ENCODE peak calls at places on chromosome 21, in four cellular contexts. B is transverse colon, S is tibial artery, G is heart right ventricle. U is an unnamed sample.

GRCh38 chr21:19031956-19032355 is 628.4 kb upstream of the TMPRSS15 start:
- DNase-seq in B (no peak), S (no peak), G (no peak), U (no peak)

GRCh38 chr21:15928686-15929085 is 198.9 kb downstream of the USP25 start:
- DNase-seq in B (no peak), S (no peak), G (no peak), U (no peak)

GRCh38 chr21:27268290-27268689 is 301.4 kb upstream of the ADAMTS5 start:
- DNase-seq in B (no peak), S (no peak), G (no peak), U (no peak)

GRCh38 chr21:31888936-31889371 is 16.1 kb downstream of the HUNK start:
- DNase-seq in B (no peak), S (no peak), G (no peak), U (no peak)

GRCh38 chr21:31555741-31556191 is 103.7 kb upstream of the SOD1 start:
- DNase-seq in B (no peak), S (no peak), G (no peak), U (no peak)

GRCh38 chr21:46557469-46557868 is 47.4 kb downstream of the S100B start:
- DNase-seq in B (no peak), S (no peak), G (no peak), U (no peak)

GRCh38 chr21:31446206-31446900 is 102.3 kb upstream of the TIAM1 start:
- DNase-seq in B (no peak), S (no peak), G (no peak), U (no peak)

GRCh38 chr21:29511076-29511475 is 212.4 kb downstream of the BACH1 start:
- DNase-seq in B (no peak), S (no peak), G (no peak), U (no peak)

GRCh38 chr21:25283720-25284119 is 323.6 kb downstream of the MRPL39 start:
- DNase-seq in B (no peak), S (no peak), G (no peak), U (no peak)

GRCh38 chr21:36385909-36386642 is 884 bp downstream of the CHAF1B start:
- DNase-seq in B (no peak), S (no peak), G (no peak), U (no peak)

GRCh38 chr21:38993561-38993960 is 187.8 kb downstream of the ETS2 start:
- DNase-seq in B (peak; percentile 45), S (peak; percentile 80), G (no peak), U (peak; percentile 73)

GRCh38 chr21:35011681-35012080 is 37.4 kb downstream of the RUNX1 start:
- DNase-seq in B (no peak), S (no peak), G (no peak), U (no peak)

GRCh38 chr21:28439852-28440251 is 552.8 kb downstream of the LTN1 start:
- DNase-seq in B (no peak), S (no peak), G (no peak), U (no peak)

GRCh38 chr21:41610042-41610839 is 102.3 kb upstream of the TMPRSS2 start:
- DNase-seq in B (peak; percentile 74), S (peak; percentile 55), G (peak; percentile 32), U (peak; percentile 84)

GRCh38 chr21:33543505-33544129 is 779 bp downstream of the SON start:
- DNase-seq in B (peak; percentile 78), S (peak; percentile 65), G (peak; percentile 72), U (peak; percentile 87)

GRCh38 chr21:19322360-19322759 is 918.8 kb upstream of the TMPRSS15 start:
- DNase-seq in B (no peak), S (no peak), G (no peak), U (no peak)

GRCh38 chr21:40841524-40842196 is 5.3 kb downstream of the DSCAM start:
- DNase-seq in B (no peak), S (peak; percentile 28), G (peak; percentile 42), U (peak; percentile 73)

GRCh38 chr21:32131164-32131563 is 147.7 kb downstream of the MIS18A start:
- DNase-seq in B (no peak), S (no peak), G (no peak), U (no peak)

GRCh38 chr21:28761709-28762356 is 230.8 kb downstream of the LTN1 start:
- DNase-seq in B (no peak), S (no peak), G (no peak), U (no peak)

GRCh38 chr21:33541756-33542639 is at the start of gene GART:
- DNase-seq in B (peak; percentile 88), S (peak; percentile 81), G (peak; percentile 86), U (peak; percentile 94)

GRCh38 chr21:37917612-37918011 is 1.4 kb upstream of the KCNJ6 start:
- DNase-seq in B (no peak), S (no peak), G (no peak), U (no peak)

GRCh38 chr21:25385912-25386474 is 221.3 kb downstream of the MRPL39 start:
- DNase-seq in B (no peak), S (no peak), G (no peak), U (no peak)

GRCh38 chr21:32073190-32073589 is 200.4 kb downstream of the HUNK start:
- DNase-seq in B (no peak), S (no peak), G (no peak), U (no peak)

GRCh38 chr21:25555492-25555891 is 51.8 kb downstream of the MRPL39 start:
- DNase-seq in B (no peak), S (no peak), G (no peak), U (no peak)

GRCh38 chr21:26115346-26115745 is 55.2 kb downstream of the APP start:
- DNase-seq in B (no peak), S (no peak), G (no peak), U (no peak)

GRCh38 chr21:38282921-38283320 is 26.1 kb downstream of the KCNJ15 start:
- DNase-seq in B (no peak), S (no peak), G (no peak), U (no peak)

GRCh38 chr21:16002872-16003466 is 273.2 kb downstream of the USP25 start:
- DNase-seq in B (no peak), S (no peak), G (no peak), U (no peak)

GRCh38 chr21:25171438-25171837 is 435.8 kb downstream of the MRPL39 start:
- DNase-seq in B (no peak), S (no peak), G (no peak), U (no peak)

GRCh38 chr21:28754127-28754611 is 238.5 kb downstream of the LTN1 start:
- DNase-seq in B (peak; percentile 8), S (no peak), G (peak; percentile 25), U (peak; percentile 75)

GRCh38 chr21:15801352-15801863 is 71.6 kb downstream of the USP25 start:
- DNase-seq in B (no peak), S (no peak), G (no peak), U (no peak)

GRCh38 chr21:30408782-30409494 is 13.1 kb downstream of the KRTAP13-1 start:
- DNase-seq in B (peak; percentile 54), S (no peak), G (peak; percentile 17), U (peak; percentile 44)

GRCh38 chr21:24046816-24047443 is 1560.4 kb downstream of the MRPL39 start:
- DNase-seq in B (no peak), S (no peak), G (no peak), U (no peak)

GRCh38 chr21:26495283-26495849 is 77.7 kb downstream of the CYYR1 start:
- DNase-seq in B (no peak), S (no peak), G (no peak), U (no peak)

GRCh38 chr21:29938968-29939858 is 583 bp downstream of the GRIK1 start:
- DNase-seq in B (no peak), S (no peak), G (peak; percentile 9), U (peak; percentile 6)

GRCh38 chr21:46116189-46116845 is 18.4 kb downstream of the COL6A2 start:
- DNase-seq in B (no peak), S (peak; percentile 19), G (no peak), U (peak; percentile 39)

GRCh38 chr21:42735944-42736343 is 82.5 kb downstream of the PDE9A start:
- DNase-seq in B (no peak), S (no peak), G (no peak), U (no peak)

GRCh38 chr21:42736646-42737350 is 83.4 kb downstream of the PDE9A start:
- DNase-seq in B (no peak), S (no peak), G (no peak), U (no peak)

GRCh38 chr21:42739061-42739931 is 85.9 kb downstream of the PDE9A start:
- DNase-seq in B (peak; percentile 9), S (no peak), G (no peak), U (no peak)

GRCh38 chr21:42740405-42740909 is 87.0 kb downstream of the PDE9A start:
- DNase-seq in B (no peak), S (no peak), G (no peak), U (no peak)

DNA sequence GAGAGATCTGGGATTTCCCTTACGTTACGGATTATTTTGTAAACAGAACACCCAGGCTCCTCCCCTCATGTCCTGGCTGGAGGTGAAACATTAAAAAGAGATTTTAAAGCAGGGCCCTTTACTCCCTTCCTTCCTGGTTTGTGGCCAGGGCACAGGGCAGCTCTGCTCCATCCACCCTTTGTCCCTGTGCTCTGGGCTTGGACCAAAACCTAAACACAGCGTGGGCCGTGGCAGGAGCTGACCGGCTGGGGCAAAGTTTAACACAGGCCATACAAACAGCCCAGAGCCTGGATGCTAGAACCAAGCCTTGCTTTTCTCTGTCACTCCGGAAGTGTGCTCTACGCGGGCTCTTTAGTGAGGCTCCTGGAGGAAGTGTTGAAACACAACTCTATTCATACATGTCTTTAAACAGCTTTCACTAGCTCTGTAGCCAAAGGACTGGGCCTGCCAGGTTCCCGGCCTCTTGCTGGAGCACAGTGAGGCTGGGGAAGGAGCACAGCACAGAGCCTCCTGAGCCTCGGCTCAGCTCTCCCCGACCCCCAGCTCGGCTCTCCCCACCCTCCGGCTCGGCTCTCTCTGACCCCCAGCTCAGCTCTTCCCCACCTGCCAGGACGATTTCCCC is 84.7 kb downstream of the PDE9A start:
- DNase-seq in B (peak; percentile 78), S (no peak), G (peak; percentile 50), U (peak; percentile 74)
- H3K27ac ChIP-seq in B (peak overlapping the region; percentile 92), S (no peak overlapping the region), G (peak overlapping the region; percentile 79), U (peak overlapping the region; percentile 91)

DNA sequence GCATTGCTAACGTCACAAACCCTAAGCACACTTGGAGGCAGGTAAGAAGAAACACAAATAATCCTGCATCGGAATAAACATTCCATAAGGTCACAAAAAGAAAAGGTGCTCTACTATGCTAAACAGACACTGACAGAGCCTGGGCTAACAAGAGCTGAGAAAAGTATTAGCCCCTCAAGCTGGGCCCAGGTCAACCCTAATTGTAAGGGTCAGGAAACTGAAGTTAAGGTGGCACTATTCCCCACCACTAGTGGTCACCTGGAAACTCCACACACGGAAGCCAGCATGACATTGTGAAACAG is 1.3 kb downstream of the PTTG1IP start:
- DNase-seq in B (no peak), S (no peak), G (no peak), U (no peak)
- H3K4me1 ChIP-seq in B (peaks cover 42% of the 10 kb centered on the region), S (peaks cover 67% of the 10 kb centered on the region), G (peaks cover 74% of the 10 kb centered on the region), U (peaks cover 17% of the 10 kb centered on the region)

DNA sequence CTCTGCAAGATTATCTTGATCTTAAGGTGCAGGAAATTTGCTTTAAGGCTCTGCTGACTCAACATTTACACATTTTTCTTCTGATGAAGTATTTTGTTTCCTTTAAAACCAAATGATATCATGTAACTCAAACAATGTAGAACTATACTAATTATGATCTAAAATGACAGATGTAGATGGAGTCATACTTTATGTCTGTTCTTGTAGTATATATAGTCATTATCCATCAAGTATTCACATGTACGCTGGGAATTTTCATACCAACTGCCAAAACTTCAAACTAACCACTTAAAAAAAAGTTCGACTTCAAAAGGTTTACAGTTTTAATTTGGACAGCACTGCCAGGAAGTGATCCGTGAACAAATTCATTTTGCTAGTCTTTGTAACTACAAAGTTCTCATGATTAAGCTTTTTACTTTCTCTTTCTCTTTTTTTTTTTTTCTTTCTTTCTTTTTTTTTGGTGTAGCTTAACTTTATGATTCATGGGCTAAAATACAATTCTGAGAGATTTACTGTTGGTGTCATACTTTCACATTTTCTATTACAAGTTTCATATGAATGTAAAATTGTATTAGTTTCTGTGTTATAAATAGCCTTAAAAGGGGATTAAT is 509.0 kb upstream of the CXADR start:
- DNase-seq in B (no peak), S (no peak), G (no peak), U (no peak)
- H3K27ac ChIP-seq in B (no peak overlapping the region), S (no peak overlapping the region), G (no peak overlapping the region), U (no peak overlapping the region)

GRCh38 chr21:45096216-45096615 is 21.8 kb downstream of the ADARB1 start:
- DNase-seq in B (no peak), S (no peak), G (no peak), U (no peak)
- H3K4me1 ChIP-seq in B (peaks cover 7% of the 10 kb centered on the region), S (peaks cover 88% of the 10 kb centered on the region), G (peaks cover 91% of the 10 kb centered on the region), U (peaks cover 29% of the 10 kb centered on the region)

U was measured in right cardiac atrium.